ENCODE peak calls at places on chromosomes 2 and 18, in four cellular contexts. O is foreskin fibroblast; S is CD8-positive, alpha-beta memory T cell; Y is NCI-H1694 treated with DMSO at 0.1 percent for 48 hours. C is an unnamed sample.

GRCh38 chr2:201880620-201881381 is 74.5 kb downstream of the CDK15 start:
- DNase-seq in S (no peak), O (peak), Y (no peak), C (peak)

GRCh38 chr2:241063093-241063551 is 39.0 kb downstream of the MTERF4 start:
- DNase-seq in S (no peak), Y (no peak), O (no peak), C (peak)

GRCh38 chr2:232502901-232503791 is 15.5 kb upstream of the ECEL1 start:
- DNase-seq in O (no peak), Y (no peak), S (peak), C (peak)

GRCh38 chr2:123696799-123697410 is 328.2 kb upstream of the CNTNAP5 start:
- DNase-seq in S (no peak), Y (no peak), O (no peak), C (no peak)

GRCh38 chr2:128252501-128252900 is 66.2 kb downstream of the HS6ST1 start:
- DNase-seq in Y (no peak), S (no peak), O (no peak), C (no peak)

GRCh38 chr2:181138816-181139215 is 158.4 kb downstream of the UBE2E3 start:
- DNase-seq in S (no peak), O (no peak), Y (no peak), C (peak)

GRCh38 chr2:234203135-234203984 is 152.9 kb downstream of the SPP2 start:
- DNase-seq in S (no peak), Y (no peak), O (peak), C (peak)

GRCh38 chr18:62436636-62437519 is 85.9 kb upstream of the ZCCHC2 start:
- DNase-seq in O (peak), S (no peak), Y (peak), C (peak)

GRCh38 chr2:71687412-71687811 is 234.1 kb downstream of the DYSF start:
- DNase-seq in S (no peak), O (no peak), Y (no peak), C (no peak)

GRCh38 chr18:58392336-58393000 is 236.4 kb downstream of the ALPK2 start:
- DNase-seq in O (peak), Y (no peak), S (no peak), C (peak)

GRCh38 chr2:200259577-200259957 is 46.9 kb upstream of the SPATS2L start:
- DNase-seq in O (no peak), S (no peak), Y (no peak), C (no peak)

GRCh38 chr2:41917587-41917986 is 130.2 kb upstream of the PKDCC start:
- DNase-seq in O (no peak), Y (no peak), S (no peak), C (no peak)

GRCh38 chr2:150339951-150340350 is 147.5 kb downstream of the RND3 start:
- DNase-seq in O (no peak), Y (peak), S (no peak), C (peak)

GRCh38 chr2:197255550-197255949 is 55.0 kb downstream of the ANKRD44 start:
- DNase-seq in O (no peak), Y (no peak), S (peak), C (peak)

GRCh38 chr2:174761837-174762236 is 2.4 kb downstream of the CHRNA1 start:
- DNase-seq in S (no peak), Y (peak), O (no peak), C (no peak)

GRCh38 chr2:67272195-67272594 is 124.9 kb upstream of the ETAA1 start:
- DNase-seq in S (no peak), O (no peak), Y (no peak), C (no peak)

GRCh38 chr18:9814431-9814830 is 71.3 kb upstream of the TXNDC2 start:
- DNase-seq in S (no peak), O (peak), Y (no peak), C (peak)

GRCh38 chr18:61825386-61825785 is 67.4 kb downstream of the RNF152 start:
- DNase-seq in S (no peak), O (peak), Y (no peak), C (peak)

C was measured in AG20443.